ENCODE peak calls at places on chromosome 3, in seven cellular contexts. G is adrenal gland; S is Daoy; X is NCI-H2029; R is ELR; K is activated T-cell treated with anti-CD3 and anti-CD28 coated beads, Interleukin-2, amount 50 U/mL, for 48 hours; C is HS-5. E is an unnamed sample.

GRCh38 chr3:31777092-31777491 is 204.0 kb downstream of the OSBPL10 start:
- DNase-seq in S (no peak), C (peak), R (peak), K (no peak), X (no peak), G (no peak), E (no peak)

GRCh38 chr3:129184396-129184656 is 630 bp upstream of the CNBP start:
- DNase-seq in K (no peak), R (peak), C (no peak), G (peak), S (peak), X (no peak), E (no peak)

GRCh38 chr3:74613060-74613459 is 1.4 kb downstream of the CNTN3 start:
- DNase-seq in S (no peak), X (no peak), R (peak), C (no peak), G (no peak), K (no peak), E (no peak)

GRCh38 chr3:20323307-20323927 is 137.4 kb upstream of the SGO1 start:
- DNase-seq in S (no peak), G (no peak), X (no peak), K (no peak), C (no peak), R (no peak), E (peak)

GRCh38 chr3:102180291-102180931 is 254.4 kb upstream of the ZPLD1 start:
- DNase-seq in K (no peak), S (peak), G (no peak), X (no peak), R (peak), C (peak), E (peak)

GRCh38 chr3:133943639-133944131 is 48.0 kb upstream of the RAB6B start:
- DNase-seq in K (no peak), X (no peak), C (peak), R (peak), S (peak), G (no peak), E (peak)

GRCh38 chr3:25365636-25366035 is 62.4 kb upstream of the RARB start:
- DNase-seq in K (no peak), C (no peak), G (no peak), R (no peak), X (no peak), S (no peak), E (no peak)

GRCh38 chr3:64311424-64311920 is 86.2 kb upstream of the PRICKLE2 start:
- DNase-seq in K (no peak), X (no peak), G (no peak), R (no peak), C (no peak), S (no peak), E (no peak)

GRCh38 chr3:127585163-127585812 is 5.2 kb downstream of the TPRA1 start:
- DNase-seq in X (no peak), S (no peak), K (no peak), R (peak), C (no peak), G (no peak), E (no peak)

GRCh38 chr3:14761121-14761672 is 57.6 kb upstream of the FGD5 start:
- DNase-seq in X (no peak), R (no peak), S (no peak), K (no peak), C (no peak), G (no peak), E (no peak)

GRCh38 chr3:51777985-51778384 is 1.1 kb downstream of the IQCF6 start:
- DNase-seq in R (no peak), S (no peak), C (no peak), K (no peak), X (peak), G (peak), E (no peak)

GRCh38 chr3:168436327-168436726 is 340.6 kb upstream of the GOLIM4 start:
- DNase-seq in C (no peak), K (no peak), R (no peak), G (no peak), S (no peak), X (no peak), E (no peak)

GRCh38 chr3:30342319-30343060 is 263.9 kb upstream of the TGFBR2 start:
- DNase-seq in X (no peak), K (no peak), S (peak), R (peak), C (peak), G (peak), E (peak)

GRCh38 chr3:177561769-177562360 is 364.6 kb upstream of the TBL1XR1 start:
- DNase-seq in K (no peak), C (no peak), X (no peak), R (no peak), S (no peak), G (no peak), E (no peak)

GRCh38 chr3:10007126-10007782 is 19.0 kb upstream of the FANCD2 start:
- DNase-seq in C (no peak), K (no peak), S (no peak), R (no peak), G (no peak), X (no peak), E (no peak)

GRCh38 chr3:153094386-153094785 is 67.6 kb upstream of the RAP2B start:
- DNase-seq in G (no peak), R (no peak), X (no peak), S (no peak), C (no peak), K (no peak), E (no peak)

GRCh38 chr3:195849322-195850074 is 37.8 kb upstream of the MUC4 start:
- DNase-seq in G (no peak), S (peak), C (no peak), K (no peak), X (no peak), R (no peak), E (no peak)

GRCh38 chr3:39211332-39212130 is 19.1 kb upstream of the XIRP1 start:
- DNase-seq in R (no peak), C (no peak), G (no peak), S (no peak), K (no peak), X (no peak), E (no peak)

GRCh38 chr3:20015525-20015924 is 3.5 kb upstream of the PP2D1 start:
- DNase-seq in R (no peak), X (no peak), G (no peak), C (no peak), K (no peak), S (no peak), E (no peak)

GRCh38 chr3:128841926-128842920 is 37.2 kb upstream of the ACAD9 start:
- DNase-seq in G (no peak), C (no peak), S (no peak), X (no peak), K (no peak), R (no peak), E (no peak)

GRCh38 chr3:72270730-72271129 is 485.8 kb upstream of the PROK2 start:
- DNase-seq in S (no peak), R (no peak), X (no peak), G (no peak), K (no peak), C (no peak), E (no peak)

GRCh38 chr3:174457758-174458157 is 401.4 kb upstream of the NAALADL2 start:
- DNase-seq in R (no peak), X (no peak), G (no peak), S (no peak), C (no peak), K (no peak), E (no peak)

GRCh38 chr3:47434849-47435248 is 40.9 kb downstream of the SCAP start:
- DNase-seq in S (no peak), G (no peak), C (no peak), R (no peak), K (no peak), X (no peak), E (no peak)

GRCh38 chr3:124298951-124299350 is 307.0 kb upstream of the ROPN1 start:
- DNase-seq in X (no peak), C (no peak), G (no peak), R (no peak), K (no peak), S (peak), E (no peak)

GRCh38 chr3:142152349-142152748 is 3.0 kb upstream of the TFDP2 start:
- DNase-seq in K (no peak), S (no peak), C (no peak), G (no peak), R (peak), X (no peak), E (no peak)

GRCh38 chr3:4983739-4984510 is 4.7 kb downstream of the BHLHE40 start:
- DNase-seq in G (no peak), R (peak), X (no peak), K (peak), C (peak), S (peak), E (no peak)